ENCODE peak calls at places on chromosomes 13 and 19, in eight cellular contexts. One of them, this sample, is unnamed.

GRCh38 chr19:30046522-30046921 is 104.5 kb downstream of the URI1 start:
- DNase-seq in kidney epithelial cell: no peak
- DNase-seq in AG09319: no peak
- DNase-seq in endothelial cell: no peak
- DNase-seq in pancreas: no peak
- DNase-seq in progenitor cell of endocrine pancreas: no peak
- DNase-seq in transverse colon: no peak
- DNase-seq in Peyer's patch: no peak
- DNase-seq in this sample: no peak

GRCh38 chr13:46738055-46738454 is 58.9 kb downstream of the ESD start:
- DNase-seq in endothelial cell: no peak
- DNase-seq in progenitor cell of endocrine pancreas: no peak
- DNase-seq in transverse colon: no peak
- DNase-seq in Peyer's patch: no peak
- DNase-seq in kidney epithelial cell: no peak
- DNase-seq in AG09319: no peak
- DNase-seq in pancreas: no peak
- DNase-seq in this sample: no peak

GRCh38 chr13:31278874-31279273 is 79.1 kb downstream of the B3GLCT start:
- DNase-seq in transverse colon: no peak
- DNase-seq in pancreas: no peak
- DNase-seq in AG09319: no peak
- DNase-seq in progenitor cell of endocrine pancreas: no peak
- DNase-seq in Peyer's patch: no peak
- DNase-seq in endothelial cell: no peak
- DNase-seq in kidney epithelial cell: no peak
- DNase-seq in this sample: no peak

GRCh38 chr13:40193290-40194203 is 472.9 kb downstream of the FOXO1 start:
- DNase-seq in transverse colon: no peak
- DNase-seq in endothelial cell: no peak
- DNase-seq in Peyer's patch: no peak
- DNase-seq in pancreas: no peak
- DNase-seq in AG09319: no peak
- DNase-seq in kidney epithelial cell: no peak
- DNase-seq in progenitor cell of endocrine pancreas: no peak
- DNase-seq in this sample: peak; percentile 73

GRCh38 chr19:42412661-42413076 is 14.5 kb downstream of the LIPE start:
- DNase-seq in endothelial cell: no peak
- DNase-seq in transverse colon: no peak
- DNase-seq in AG09319: no peak
- DNase-seq in progenitor cell of endocrine pancreas: no peak
- DNase-seq in kidney epithelial cell: no peak
- DNase-seq in pancreas: no peak
- DNase-seq in Peyer's patch: no peak
- DNase-seq in this sample: no peak

GRCh38 chr13:107459430-107459829 is 755.9 kb downstream of the LIG4 start:
- DNase-seq in AG09319: no peak
- DNase-seq in pancreas: no peak
- DNase-seq in kidney epithelial cell: no peak
- DNase-seq in progenitor cell of endocrine pancreas: no peak
- DNase-seq in Peyer's patch: no peak
- DNase-seq in transverse colon: no peak
- DNase-seq in endothelial cell: no peak
- DNase-seq in this sample: no peak

GRCh38 chr19:41612483-41612882 is 14.4 kb downstream of the CEACAM4 start:
- DNase-seq in AG09319: no peak
- DNase-seq in kidney epithelial cell: no peak
- DNase-seq in endothelial cell: no peak
- DNase-seq in Peyer's patch: no peak
- DNase-seq in pancreas: no peak
- DNase-seq in progenitor cell of endocrine pancreas: no peak
- DNase-seq in transverse colon: no peak
- DNase-seq in this sample: no peak

GRCh38 chr19:38557205-38557799 is 60.5 kb downstream of the MAP4K1 start:
- DNase-seq in AG09319: no peak
- DNase-seq in transverse colon: peak; percentile 63
- DNase-seq in pancreas: no peak
- DNase-seq in kidney epithelial cell: no peak
- DNase-seq in Peyer's patch: peak; percentile 79
- DNase-seq in endothelial cell: no peak
- DNase-seq in progenitor cell of endocrine pancreas: no peak
- DNase-seq in this sample: no peak

GRCh38 chr19:1045247-1045603 is 5.3 kb downstream of the ABCA7 start:
- DNase-seq in progenitor cell of endocrine pancreas: no peak
- DNase-seq in transverse colon: peak; percentile 73
- DNase-seq in endothelial cell: no peak
- DNase-seq in kidney epithelial cell: no peak
- DNase-seq in pancreas: peak; percentile 78
- DNase-seq in AG09319: no peak
- DNase-seq in Peyer's patch: peak; percentile 77
- DNase-seq in this sample: no peak

GRCh38 chr13:112487127-112487517 is 100.8 kb downstream of the TUBGCP3 start:
- DNase-seq in kidney epithelial cell: no peak
- DNase-seq in AG09319: no peak
- DNase-seq in transverse colon: no peak
- DNase-seq in Peyer's patch: no peak
- DNase-seq in endothelial cell: no peak
- DNase-seq in pancreas: no peak
- DNase-seq in progenitor cell of endocrine pancreas: no peak
- DNase-seq in this sample: no peak

GRCh38 chr19:16368385-16369305 is 44.0 kb downstream of the KLF2 start:
- DNase-seq in endothelial cell: no peak
- DNase-seq in Peyer's patch: peak; percentile 72
- DNase-seq in transverse colon: no peak
- DNase-seq in AG09319: no peak
- DNase-seq in progenitor cell of endocrine pancreas: no peak
- DNase-seq in kidney epithelial cell: no peak
- DNase-seq in pancreas: no peak
- DNase-seq in this sample: peak; percentile 29

GRCh38 chr13:78160793-78161192 is 242.2 kb upstream of the EDNRB start:
- DNase-seq in AG09319: peak; percentile 77
- DNase-seq in progenitor cell of endocrine pancreas: no peak
- DNase-seq in pancreas: no peak
- DNase-seq in transverse colon: no peak
- DNase-seq in kidney epithelial cell: peak; percentile 37
- DNase-seq in Peyer's patch: no peak
- DNase-seq in endothelial cell: no peak
- DNase-seq in this sample: no peak

GRCh38 chr19:4369888-4370260 is 26.5 kb downstream of the MPND start:
- DNase-seq in AG09319: no peak
- DNase-seq in Peyer's patch: peak; percentile 90
- DNase-seq in progenitor cell of endocrine pancreas: no peak
- DNase-seq in pancreas: peak; percentile 78
- DNase-seq in endothelial cell: peak; percentile 56
- DNase-seq in transverse colon: peak; percentile 76
- DNase-seq in kidney epithelial cell: no peak
- DNase-seq in this sample: no peak

GRCh38 chr13:108920137-108920536 is 290.7 kb downstream of the MYO16 start:
- DNase-seq in kidney epithelial cell: no peak
- DNase-seq in Peyer's patch: no peak
- DNase-seq in pancreas: no peak
- DNase-seq in AG09319: no peak
- DNase-seq in transverse colon: no peak
- DNase-seq in progenitor cell of endocrine pancreas: no peak
- DNase-seq in endothelial cell: no peak
- DNase-seq in this sample: no peak

GRCh38 chr13:67008075-67008668 is 222.0 kb downstream of the PCDH9 start:
- DNase-seq in AG09319: no peak
- DNase-seq in endothelial cell: no peak
- DNase-seq in pancreas: no peak
- DNase-seq in progenitor cell of endocrine pancreas: no peak
- DNase-seq in Peyer's patch: no peak
- DNase-seq in kidney epithelial cell: no peak
- DNase-seq in transverse colon: no peak
- DNase-seq in this sample: no peak

GRCh38 chr19:17079710-17080440 is 4.3 kb downstream of the MYO9B start:
- DNase-seq in pancreas: no peak
- DNase-seq in transverse colon: peak; percentile 75
- DNase-seq in kidney epithelial cell: peak; percentile 97
- DNase-seq in progenitor cell of endocrine pancreas: no peak
- DNase-seq in Peyer's patch: peak; percentile 87
- DNase-seq in endothelial cell: no peak
- DNase-seq in AG09319: peak; percentile 94
- DNase-seq in this sample: peak; percentile 96

GRCh38 chr13:72304121-72304745 is 423.2 kb downstream of the MZT1 start:
- DNase-seq in transverse colon: no peak
- DNase-seq in pancreas: no peak
- DNase-seq in progenitor cell of endocrine pancreas: no peak
- DNase-seq in kidney epithelial cell: no peak
- DNase-seq in AG09319: no peak
- DNase-seq in endothelial cell: no peak
- DNase-seq in Peyer's patch: no peak
- DNase-seq in this sample: no peak

GRCh38 chr13:20902438-20903163 is at the start of gene XPO4:
- DNase-seq in endothelial cell: peak; percentile 83
- DNase-seq in kidney epithelial cell: peak; percentile 25
- DNase-seq in AG09319: peak; percentile 30
- DNase-seq in Peyer's patch: peak; percentile 87
- DNase-seq in pancreas: peak; percentile 88
- DNase-seq in transverse colon: peak; percentile 81
- DNase-seq in progenitor cell of endocrine pancreas: peak; percentile 72
- DNase-seq in this sample: peak; percentile 87

GRCh38 chr13:103625194-103625593 is 559.0 kb upstream of the SLC10A2 start:
- DNase-seq in kidney epithelial cell: no peak
- DNase-seq in transverse colon: no peak
- DNase-seq in AG09319: no peak
- DNase-seq in pancreas: no peak
- DNase-seq in Peyer's patch: no peak
- DNase-seq in progenitor cell of endocrine pancreas: no peak
- DNase-seq in endothelial cell: no peak
- DNase-seq in this sample: no peak

GRCh38 chr13:31038834-31039552 is 106.5 kb downstream of the TEX26 start:
- DNase-seq in progenitor cell of endocrine pancreas: no peak
- DNase-seq in kidney epithelial cell: peak; percentile 66
- DNase-seq in Peyer's patch: peak; percentile 42
- DNase-seq in AG09319: no peak
- DNase-seq in pancreas: no peak
- DNase-seq in endothelial cell: no peak
- DNase-seq in transverse colon: no peak
- DNase-seq in this sample: no peak

GRCh38 chr19:31500921-31501320 is 151.7 kb upstream of the TSHZ3 start:
- DNase-seq in AG09319: no peak
- DNase-seq in progenitor cell of endocrine pancreas: no peak
- DNase-seq in Peyer's patch: no peak
- DNase-seq in transverse colon: no peak
- DNase-seq in pancreas: no peak
- DNase-seq in endothelial cell: no peak
- DNase-seq in kidney epithelial cell: no peak
- DNase-seq in this sample: no peak
- TF ChIP-seq CTCF in AG09319: no peak
- TF ChIP-seq CTCF in progenitor cell of endocrine pancreas: no peak
- TF ChIP-seq CTCF in Peyer's patch: no peak
- TF ChIP-seq CTCF in transverse colon: no peak
- TF ChIP-seq CTCF in pancreas: no peak
- TF ChIP-seq CTCF in endothelial cell: no peak
- TF ChIP-seq CTCF in kidney epithelial cell: no peak
- TF ChIP-seq CTCF in this sample: no peak

GRCh38 chr13:97653741-97654140 is 219.8 kb downstream of the RAP2A start:
- DNase-seq in Peyer's patch: no peak
- DNase-seq in pancreas: no peak
- DNase-seq in AG09319: peak; percentile 16
- DNase-seq in kidney epithelial cell: no peak
- DNase-seq in transverse colon: no peak
- DNase-seq in endothelial cell: no peak
- DNase-seq in progenitor cell of endocrine pancreas: no peak
- DNase-seq in this sample: no peak

GRCh38 chr13:97658556-97658955 is 224.6 kb downstream of the RAP2A start:
- DNase-seq in progenitor cell of endocrine pancreas: no peak
- DNase-seq in AG09319: no peak
- DNase-seq in kidney epithelial cell: no peak
- DNase-seq in endothelial cell: no peak
- DNase-seq in Peyer's patch: no peak
- DNase-seq in transverse colon: no peak
- DNase-seq in pancreas: no peak
- DNase-seq in this sample: no peak

GRCh38 chr13:97660488-97661086 is 226.6 kb downstream of the RAP2A start:
- DNase-seq in AG09319: no peak
- DNase-seq in progenitor cell of endocrine pancreas: no peak
- DNase-seq in Peyer's patch: no peak
- DNase-seq in endothelial cell: peak; percentile 17
- DNase-seq in pancreas: no peak
- DNase-seq in kidney epithelial cell: no peak
- DNase-seq in transverse colon: no peak
- DNase-seq in this sample: no peak

GRCh38 chr13:97659602-97660001 is 225.6 kb downstream of the RAP2A start:
- DNase-seq in transverse colon: no peak
- DNase-seq in kidney epithelial cell: no peak
- DNase-seq in progenitor cell of endocrine pancreas: no peak
- DNase-seq in AG09319: no peak
- DNase-seq in endothelial cell: peak; percentile 46
- DNase-seq in pancreas: no peak
- DNase-seq in Peyer's patch: no peak
- DNase-seq in this sample: no peak
- TF ChIP-seq CTCF in transverse colon: no peak
- TF ChIP-seq CTCF in kidney epithelial cell: peak; percentile 36
- TF ChIP-seq CTCF in progenitor cell of endocrine pancreas: peak; percentile 34
- TF ChIP-seq CTCF in AG09319: peak; percentile 38
- TF ChIP-seq CTCF in endothelial cell: no peak
- TF ChIP-seq CTCF in pancreas: no peak
- TF ChIP-seq CTCF in Peyer's patch: no peak
- TF ChIP-seq CTCF in this sample: no peak

GRCh38 chr19:49761625-49762311 is 1.3 kb downstream of the TSKS start:
- DNase-seq in progenitor cell of endocrine pancreas: no peak
- DNase-seq in AG09319: peak; percentile 29
- DNase-seq in pancreas: no peak
- DNase-seq in transverse colon: no peak
- DNase-seq in Peyer's patch: no peak
- DNase-seq in endothelial cell: peak; percentile 30
- DNase-seq in kidney epithelial cell: no peak
- DNase-seq in this sample: no peak
- TF ChIP-seq CTCF in progenitor cell of endocrine pancreas: no peak
- TF ChIP-seq CTCF in AG09319: peak; percentile 38
- TF ChIP-seq CTCF in pancreas: no peak
- TF ChIP-seq CTCF in transverse colon: no peak
- TF ChIP-seq CTCF in Peyer's patch: no peak
- TF ChIP-seq CTCF in endothelial cell: no peak
- TF ChIP-seq CTCF in kidney epithelial cell: peak; percentile 14
- TF ChIP-seq CTCF in this sample: no peak

DNA sequence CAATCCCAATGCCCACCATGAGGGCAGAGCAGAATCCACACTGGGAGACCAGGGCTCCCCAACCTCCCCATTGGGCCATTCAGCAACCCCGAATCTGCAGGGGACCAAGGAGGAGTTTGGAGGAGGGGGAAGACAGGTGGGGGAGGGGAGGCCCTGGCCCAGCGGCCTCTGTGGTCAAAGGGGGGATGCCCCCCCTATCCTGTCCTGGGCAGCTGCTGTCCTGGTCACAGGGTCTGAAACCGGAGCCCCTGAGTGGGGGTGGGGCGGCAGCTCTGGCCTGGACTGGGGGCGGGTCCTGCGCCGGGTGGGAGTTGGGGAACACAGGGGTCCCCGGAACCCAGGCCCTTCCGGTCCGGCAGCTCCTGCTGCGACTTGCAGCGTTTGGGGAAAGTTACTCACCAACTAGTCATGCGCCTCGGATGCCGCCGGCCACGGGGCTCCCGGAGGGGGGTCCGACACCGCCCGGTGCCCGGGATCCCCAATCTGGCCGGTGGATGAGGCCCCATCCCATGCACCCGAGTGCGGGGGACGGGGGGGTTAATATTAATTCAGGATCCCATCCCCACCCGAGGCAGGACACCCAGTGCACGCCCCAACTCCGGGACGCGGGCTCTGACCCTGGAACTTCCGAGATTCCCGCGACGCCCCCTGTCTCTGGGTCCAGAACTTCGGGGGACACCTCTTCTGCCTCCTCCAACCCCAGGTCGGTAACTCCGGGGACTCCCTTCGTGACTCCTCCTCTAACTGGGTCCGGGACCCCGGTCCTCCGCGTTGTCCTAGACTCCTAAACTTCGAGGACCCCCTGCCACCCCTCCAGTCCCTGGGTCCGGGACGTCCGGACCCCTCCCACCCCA is 868 bp downstream of the HOMER3 start:
- DNase-seq in pancreas: no peak
- DNase-seq in transverse colon: peak; percentile 60
- DNase-seq in Peyer's patch: peak; percentile 64
- DNase-seq in AG09319: no peak
- DNase-seq in progenitor cell of endocrine pancreas: peak; percentile 48
- DNase-seq in kidney epithelial cell: peak; percentile 12
- DNase-seq in endothelial cell: peak; percentile 41
- DNase-seq in this sample: peak; percentile 84
- TF ChIP-seq CTCF in pancreas: no peak
- TF ChIP-seq CTCF in transverse colon: no peak
- TF ChIP-seq CTCF in Peyer's patch: no peak
- TF ChIP-seq CTCF in AG09319: no peak
- TF ChIP-seq CTCF in progenitor cell of endocrine pancreas: no peak
- TF ChIP-seq CTCF in kidney epithelial cell: peak; percentile 2
- TF ChIP-seq CTCF in endothelial cell: peak; percentile 3
- TF ChIP-seq CTCF in this sample: no peak

This sample was measured in sigmoid colon.